ENCODE peak calls at places on chromosomes 13 and 19, in eight cellular contexts. V, Y, O, W, K, N, L and X are unnamed samples. For H3K4me1, the result is how much of the 10 kb centered on the place peaks cover.

GRCh38 chr13:67001363-67001762 is 228.8 kb downstream of the PCDH9 start:
- DNase-seq in Y (peak), L (no peak), V (no peak), O (no peak), W (no peak), K (no peak), N (no peak), X (no peak)

GRCh38 chr19:31334849-31335624 is 14.2 kb downstream of the TSHZ3 start:
- DNase-seq in Y (no peak), O (no peak), L (no peak), W (peak), N (no peak), K (peak), V (no peak), X (peak)

GRCh38 chr13:112870737-112871287 is 98.2 kb upstream of the MCF2L start:
- DNase-seq in K (no peak), N (no peak), Y (no peak), W (peak), L (no peak), V (no peak), O (no peak), X (no peak)

GRCh38 chr19:13887039-13887438 is 10.1 kb downstream of the NANOS3 start:
- DNase-seq in N (no peak), Y (no peak), O (no peak), V (no peak), W (no peak), K (no peak), L (no peak), X (no peak)

GRCh38 chr19:54062643-54063042 is 1.1 kb downstream of the VSTM1 start:
- DNase-seq in O (no peak), L (no peak), Y (no peak), W (peak), K (no peak), V (no peak), N (no peak), X (no peak)

GRCh38 chr13:52161193-52161646 is 1.8 kb upstream of the NEK3 start:
- DNase-seq in O (no peak), N (no peak), Y (no peak), W (no peak), V (no peak), L (no peak), K (no peak), X (no peak)

GRCh38 chr13:48994731-48995130 is 19.0 kb downstream of the FNDC3A start:
- DNase-seq in Y (no peak), N (no peak), V (peak), O (no peak), L (peak), K (peak), W (no peak), X (no peak)

GRCh38 chr13:80563451-80563850 is 222.5 kb upstream of the SPRY2 start:
- DNase-seq in V (no peak), W (no peak), K (no peak), O (no peak), Y (no peak), L (no peak), N (no peak), X (no peak)

GRCh38 chr13:77990973-77991372 is 72.3 kb upstream of the EDNRB start:
- DNase-seq in O (no peak), W (no peak), V (no peak), N (peak), K (no peak), Y (no peak), L (no peak), X (no peak)

GRCh38 chr19:39412867-39413268 is 399 bp downstream of the PLEKHG2 start:
- DNase-seq in Y (no peak), N (no peak), L (no peak), W (no peak), K (no peak), V (no peak), O (no peak), X (no peak)

GRCh38 chr19:17125052-17125727 is 49.6 kb downstream of the MYO9B start:
- DNase-seq in Y (no peak), L (no peak), V (peak), N (no peak), O (no peak), W (no peak), K (peak), X (no peak)

GRCh38 chr19:35828694-35829301 is 16.2 kb upstream of the PRODH2 start:
- DNase-seq in W (no peak), Y (peak), O (peak), N (peak), K (peak), L (peak), V (peak), X (peak)

GRCh38 chr19:55484571-55485438 is at the start of gene NAT14:
- DNase-seq in W (peak), O (peak), V (peak), N (peak), K (peak), Y (peak), L (peak), X (peak)

GRCh38 chr13:25286308-25286968 is 850 bp downstream of the MTMR6 start:
- DNase-seq in L (peak), O (no peak), V (peak), N (peak), K (peak), Y (peak), W (no peak), X (no peak)

GRCh38 chr19:58563034-58563573 is 4.7 kb upstream of the UBE2M start:
- DNase-seq in K (no peak), L (peak), Y (no peak), V (peak), N (no peak), W (peak), O (peak), X (peak)

GRCh38 chr19:35908977-35909683 is 1.0 kb upstream of the TYROBP start:
- DNase-seq in K (no peak), L (peak), Y (no peak), W (peak), V (no peak), O (no peak), N (peak), X (no peak)

GRCh38 chr13:89465366-89465765 is 1794.2 kb downstream of the SLITRK5 start:
- DNase-seq in L (no peak), O (no peak), N (no peak), W (no peak), V (no peak), Y (peak), K (peak), X (no peak)

GRCh38 chr13:112820318-112820717 is 130.5 kb downstream of the ATP11A start:
- DNase-seq in K (no peak), L (no peak), N (no peak), O (no peak), Y (no peak), W (peak), V (no peak), X (no peak)

GRCh38 chr19:34430738-34431625 is 2.8 kb downstream of the UBA2 start:
- DNase-seq in L (peak), V (peak), N (no peak), Y (peak), K (peak), O (peak), W (no peak), X (no peak)

GRCh38 chr13:45731455-45731854 is 29.3 kb downstream of the CBY2 start:
- DNase-seq in Y (no peak), O (no peak), V (no peak), L (no peak), W (no peak), N (no peak), K (no peak), X (no peak)

GRCh38 chr19:44113784-44114390 is 688 bp downstream of the ZNF225 start:
- DNase-seq in L (peak), N (no peak), V (no peak), O (no peak), K (no peak), W (no peak), Y (peak), X (peak)

GRCh38 chr19:29111581-29111980 is 101.4 kb downstream of the UQCRFS1 start:
- DNase-seq in W (no peak), V (no peak), N (no peak), O (no peak), Y (no peak), K (no peak), L (no peak), X (no peak)

GRCh38 chr13:38543561-38543960 is 143.3 kb upstream of the FREM2 start:
- DNase-seq in L (no peak), V (no peak), O (no peak), K (peak), N (no peak), W (no peak), Y (no peak), X (no peak)

GRCh38 chr19:48342841-48343540 is 17.6 kb downstream of the EMP3 start:
- DNase-seq in K (peak), W (no peak), Y (no peak), O (no peak), V (no peak), L (no peak), N (no peak), X (no peak)

GRCh38 chr13:110445183-110445582 is 116.3 kb downstream of the RAB20 start:
- DNase-seq in O (no peak), W (no peak), Y (no peak), L (no peak), K (peak), V (no peak), N (no peak), X (no peak)

GRCh38 chr13:110443633-110444225 is 117.8 kb downstream of the RAB20 start:
- DNase-seq in O (no peak), V (no peak), K (no peak), L (no peak), Y (no peak), N (no peak), W (no peak), X (peak)

GRCh38 chr13:110442946-110443632 is 118.4 kb downstream of the RAB20 start:
- DNase-seq in N (no peak), L (no peak), W (no peak), Y (no peak), K (peak), O (no peak), V (peak), X (no peak)

GRCh38 chr13:110445722-110446569 is 115.6 kb downstream of the RAB20 start:
- DNase-seq in Y (no peak), O (no peak), L (no peak), K (no peak), W (no peak), V (no peak), N (no peak), X (peak)

GRCh38 chr13:110444226-110444653 is 117.3 kb downstream of the RAB20 start:
- DNase-seq in V (peak), O (no peak), K (peak), L (peak), N (no peak), Y (no peak), W (peak), X (peak)
- H3K4me1 ChIP-seq in V (under half), O (half or more), K (under half), L (under half), N (under half), Y (under half), W (under half), X (under half)

GRCh38 chr19:46972301-46972700 is 47.3 kb upstream of the NPAS1 start:
- DNase-seq in W (no peak), K (no peak), L (no peak), V (no peak), Y (no peak), N (peak), O (no peak), X (peak)

GRCh38 chr19:46975011-46975917 is 44.4 kb upstream of the NPAS1 start:
- DNase-seq in L (no peak), K (peak), V (no peak), N (no peak), O (no peak), W (no peak), Y (peak), X (no peak)

GRCh38 chr19:46976845-46977320 is 42.8 kb upstream of the NPAS1 start:
- DNase-seq in O (peak), Y (peak), V (peak), K (peak), W (peak), N (peak), L (no peak), X (peak)

GRCh38 chr19:46975918-46976782 is 43.5 kb upstream of the NPAS1 start:
- DNase-seq in O (peak), Y (peak), L (no peak), K (peak), V (peak), N (peak), W (peak), X (peak)

DNA sequence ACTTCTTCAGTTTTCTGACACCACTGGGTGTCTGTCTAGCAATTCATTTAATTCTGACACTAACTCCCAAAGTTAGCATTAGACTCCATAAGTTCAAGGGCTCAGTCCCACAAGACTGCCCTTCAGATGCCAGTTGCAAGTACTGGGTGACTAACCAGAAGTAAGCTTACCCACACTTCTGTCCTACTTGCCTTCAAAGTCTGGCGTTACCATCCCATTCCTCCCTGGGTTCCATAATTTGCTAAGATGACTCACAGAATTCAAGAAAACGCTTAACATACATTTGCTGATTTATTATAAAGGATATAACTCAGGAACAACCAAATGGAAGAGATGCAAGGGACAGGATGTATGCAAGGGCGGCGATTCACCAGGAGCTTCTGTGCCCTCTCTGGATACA is 45.5 kb upstream of the NPAS1 start:
- DNase-seq in W (no peak), Y (no peak), L (no peak), N (no peak), O (no peak), V (no peak), K (no peak), X (no peak)
- H3K4me1 ChIP-seq in W (under half), Y (under half), L (under half), N (half or more), O (under half), V (half or more), K (under half), X (under half)

GRCh38 chr19:10502524-10503001 is 593 bp downstream of the KEAP1 start:
- DNase-seq in O (peak), Y (peak), L (peak), K (peak), V (peak), W (peak), N (peak), X (peak)
- H3K4me1 ChIP-seq in O (under half), Y (under half), L (under half), K (under half), V (under half), W (half or more), N (under half), X (under half)

DNA sequence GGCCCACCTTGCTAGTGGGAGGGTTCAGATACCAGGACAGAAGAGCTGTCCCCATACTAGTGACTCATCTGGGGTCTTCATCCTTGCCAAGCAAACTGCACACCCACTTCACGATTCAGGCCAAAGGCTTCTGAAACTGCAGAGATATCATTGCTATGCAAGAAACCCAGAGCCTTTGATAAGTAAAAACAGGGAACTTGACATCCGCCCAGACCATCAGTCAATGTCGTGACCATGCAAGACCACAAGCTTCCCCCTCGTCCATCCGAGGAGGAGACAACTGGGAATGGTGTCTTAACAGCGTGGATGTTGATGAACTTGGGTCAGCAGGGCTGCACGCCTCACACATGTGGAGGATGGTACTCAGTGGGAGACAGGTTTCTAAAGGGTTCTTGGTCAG is 58.0 kb downstream of the ABCC4 start:
- DNase-seq in V (no peak), L (no peak), W (no peak), K (peak), N (no peak), Y (no peak), O (no peak), X (no peak)
- H3K4me1 ChIP-seq in V (under half), L (under half), W (under half), K (under half), N (under half), Y (under half), O (under half), X (under half)

DNA sequence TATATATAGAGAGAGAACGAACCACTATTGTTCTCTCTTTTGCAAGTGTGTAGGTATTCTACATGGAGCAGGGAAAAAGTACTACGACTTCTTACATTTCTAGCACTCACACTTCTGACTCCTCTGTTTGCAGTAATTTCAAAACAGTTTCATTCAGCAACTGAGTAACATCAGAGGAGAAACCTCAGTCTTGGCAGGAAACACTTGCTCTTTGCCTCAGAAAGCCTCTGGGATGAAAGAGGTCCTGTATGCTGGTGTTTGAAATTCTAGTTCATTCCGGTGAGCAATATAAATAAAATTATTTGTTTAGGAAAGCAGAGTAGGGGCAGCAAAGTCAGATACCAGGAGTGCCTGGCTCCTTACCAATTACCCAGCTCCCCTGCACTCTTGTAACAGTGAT is 595.5 kb downstream of the TBC1D4 start:
- DNase-seq in V (peak), W (no peak), K (peak), L (no peak), O (no peak), N (no peak), Y (no peak), X (no peak)
- H3K4me1 ChIP-seq in V (under half), W (under half), K (under half), L (under half), O (under half), N (under half), Y (under half), X (under half)

GRCh38 chr13:21045101-21045500 is 16.3 kb downstream of the LATS2 start:
- DNase-seq in K (no peak), N (no peak), O (no peak), W (no peak), V (no peak), Y (no peak), L (no peak), X (no peak)

GRCh38 chr13:21046203-21046602 is 15.2 kb downstream of the LATS2 start:
- DNase-seq in W (no peak), Y (no peak), L (no peak), K (no peak), N (no peak), V (no peak), O (no peak), X (no peak)

GRCh38 chr13:21047087-21047486 is 14.3 kb downstream of the LATS2 start:
- DNase-seq in V (no peak), W (no peak), N (no peak), O (no peak), L (peak), Y (no peak), K (no peak), X (no peak)

GRCh38 chr13:21040120-21040834 is 21.1 kb downstream of the LATS2 start:
- DNase-seq in V (no peak), K (no peak), Y (no peak), W (peak), L (peak), N (no peak), O (no peak), X (no peak)

DNA sequence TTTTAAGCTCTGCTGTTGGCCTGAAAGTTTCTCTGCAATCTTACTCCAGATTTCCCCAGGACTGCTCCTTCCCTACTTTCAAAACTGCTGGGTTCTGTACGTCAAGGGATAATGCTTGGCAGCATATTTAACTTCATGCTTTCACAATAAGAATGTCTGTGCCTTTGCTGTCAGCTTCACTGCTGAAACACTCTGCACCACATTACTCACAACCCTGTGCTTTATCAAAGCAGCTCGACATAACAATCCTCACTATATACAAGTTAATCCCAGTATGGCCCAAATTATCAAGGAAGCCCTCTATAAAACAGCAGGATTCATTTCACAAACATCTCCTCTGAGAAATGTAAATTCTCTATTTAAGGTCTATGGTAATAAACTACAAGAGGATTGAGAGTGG is 17.5 kb downstream of the LATS2 start:
- DNase-seq in L (no peak), V (peak), W (no peak), O (no peak), N (no peak), K (peak), Y (no peak), X (no peak)
- H3K4me1 ChIP-seq in L (under half), V (half or more), W (half or more), O (under half), N (half or more), K (under half), Y (under half), X (under half)

DNA sequence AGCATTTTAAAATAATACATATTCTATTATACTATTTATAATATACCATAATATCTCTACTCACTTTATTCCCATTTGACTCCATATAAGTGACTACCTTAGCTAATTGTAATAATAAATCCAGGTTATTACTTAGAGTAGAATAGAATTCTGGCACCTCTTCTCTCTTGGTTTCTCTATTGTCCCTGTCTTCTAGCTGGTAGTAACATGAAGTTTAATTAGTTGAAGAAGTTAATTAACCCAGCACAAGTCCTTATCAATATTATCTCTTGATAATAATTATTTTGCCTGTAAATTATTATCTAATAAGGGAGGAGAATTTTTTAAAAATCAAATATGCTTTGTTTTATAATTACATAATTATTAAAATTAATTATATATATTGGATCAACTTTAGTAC is 1571.2 kb upstream of the PRR20A start:
- DNase-seq in L (no peak), V (no peak), W (no peak), O (no peak), K (no peak), Y (no peak), N (no peak), X (no peak)
- H3K4me1 ChIP-seq in L (under half), V (under half), W (under half), O (under half), K (under half), Y (under half), N (under half), X (under half)